ENCODE peak calls at places on chromosomes 1 and 21, in seven cellular contexts. One of them, this sample, is unnamed.

GRCh38 chr1:88998716-88999115 is 6.3 kb upstream of the KYAT3 start:
- DNase-seq in esophagus squamous epithelium: no peak
- DNase-seq in testis: no peak
- DNase-seq in heart left ventricle: no peak
- DNase-seq in ovary: no peak
- DNase-seq in Peyer's patch: no peak
- DNase-seq in IMR-90: peak; percentile 69
- DNase-seq in this sample: peak; percentile 32

GRCh38 chr1:161013104-161013590 is 7.8 kb downstream of the F11R start:
- DNase-seq in esophagus squamous epithelium: no peak
- DNase-seq in testis: no peak
- DNase-seq in heart left ventricle: no peak
- DNase-seq in ovary: no peak
- DNase-seq in Peyer's patch: no peak
- DNase-seq in IMR-90: peak; percentile 21
- DNase-seq in this sample: peak; percentile 37

GRCh38 chr1:89767618-89768017 is 53.2 kb upstream of the LRRC8D start:
- DNase-seq in esophagus squamous epithelium: no peak
- DNase-seq in testis: no peak
- DNase-seq in heart left ventricle: no peak
- DNase-seq in ovary: no peak
- DNase-seq in Peyer's patch: no peak
- DNase-seq in IMR-90: no peak
- DNase-seq in this sample: no peak

GRCh38 chr21:33780631-33781030 is 135.0 kb downstream of the ATP5PO start:
- DNase-seq in esophagus squamous epithelium: no peak
- DNase-seq in testis: no peak
- DNase-seq in heart left ventricle: no peak
- DNase-seq in ovary: no peak
- DNase-seq in Peyer's patch: no peak
- DNase-seq in IMR-90: peak; percentile 45
- DNase-seq in this sample: no peak

GRCh38 chr1:23651069-23651808 is 40.4 kb upstream of the RPL11 start:
- DNase-seq in esophagus squamous epithelium: no peak
- DNase-seq in testis: no peak
- DNase-seq in heart left ventricle: peak; percentile 73
- DNase-seq in ovary: no peak
- DNase-seq in Peyer's patch: no peak
- DNase-seq in IMR-90: peak; percentile 28
- DNase-seq in this sample: peak; percentile 33

GRCh38 chr1:221766210-221766609 is 24.3 kb upstream of the DUSP10 start:
- DNase-seq in esophagus squamous epithelium: no peak
- DNase-seq in testis: no peak
- DNase-seq in heart left ventricle: no peak
- DNase-seq in ovary: no peak
- DNase-seq in Peyer's patch: no peak
- DNase-seq in IMR-90: peak; percentile 83
- DNase-seq in this sample: no peak

GRCh38 chr1:26017606-26018005 is 4.0 kb upstream of the EXTL1 start:
- DNase-seq in esophagus squamous epithelium: no peak
- DNase-seq in testis: no peak
- DNase-seq in heart left ventricle: no peak
- DNase-seq in ovary: peak; percentile 39
- DNase-seq in Peyer's patch: no peak
- DNase-seq in IMR-90: peak; percentile 75
- DNase-seq in this sample: no peak

GRCh38 chr1:55477953-55478352 is 262.8 kb upstream of the USP24 start:
- DNase-seq in esophagus squamous epithelium: no peak
- DNase-seq in testis: no peak
- DNase-seq in heart left ventricle: no peak
- DNase-seq in ovary: no peak
- DNase-seq in Peyer's patch: no peak
- DNase-seq in IMR-90: no peak
- DNase-seq in this sample: no peak

GRCh38 chr1:41664861-41665640 is 180.6 kb upstream of the EDN2 start:
- DNase-seq in esophagus squamous epithelium: no peak
- DNase-seq in testis: no peak
- DNase-seq in heart left ventricle: no peak
- DNase-seq in ovary: no peak
- DNase-seq in Peyer's patch: no peak
- DNase-seq in IMR-90: peak; percentile 81
- DNase-seq in this sample: peak; percentile 34

GRCh38 chr1:168050307-168050706 is 86.4 kb downstream of the GPR161 start:
- DNase-seq in esophagus squamous epithelium: no peak
- DNase-seq in testis: no peak
- DNase-seq in heart left ventricle: no peak
- DNase-seq in ovary: no peak
- DNase-seq in Peyer's patch: no peak
- DNase-seq in IMR-90: no peak
- DNase-seq in this sample: no peak

GRCh38 chr1:20840731-20841130 is 53.6 kb upstream of the HP1BP3 start:
- DNase-seq in esophagus squamous epithelium: no peak
- DNase-seq in testis: no peak
- DNase-seq in heart left ventricle: no peak
- DNase-seq in ovary: peak; percentile 10
- DNase-seq in Peyer's patch: no peak
- DNase-seq in IMR-90: no peak
- DNase-seq in this sample: no peak

GRCh38 chr1:171218661-171219060 is 29.6 kb upstream of the FMO1 start:
- DNase-seq in esophagus squamous epithelium: no peak
- DNase-seq in testis: no peak
- DNase-seq in heart left ventricle: no peak
- DNase-seq in ovary: no peak
- DNase-seq in Peyer's patch: no peak
- DNase-seq in IMR-90: no peak
- DNase-seq in this sample: no peak

GRCh38 chr1:171222961-171223360 is 25.3 kb upstream of the FMO1 start:
- DNase-seq in esophagus squamous epithelium: no peak
- DNase-seq in testis: no peak
- DNase-seq in heart left ventricle: peak; percentile 43
- DNase-seq in ovary: no peak
- DNase-seq in Peyer's patch: no peak
- DNase-seq in IMR-90: no peak
- DNase-seq in this sample: no peak

GRCh38 chr1:171219751-171220385 is 28.4 kb upstream of the FMO1 start:
- DNase-seq in esophagus squamous epithelium: no peak
- DNase-seq in testis: no peak
- DNase-seq in heart left ventricle: no peak
- DNase-seq in ovary: no peak
- DNase-seq in Peyer's patch: no peak
- DNase-seq in IMR-90: peak; percentile 89
- DNase-seq in this sample: no peak

GRCh38 chr1:171221665-171222591 is 26.4 kb upstream of the FMO1 start:
- DNase-seq in esophagus squamous epithelium: no peak
- DNase-seq in testis: no peak
- DNase-seq in heart left ventricle: no peak
- DNase-seq in ovary: peak; percentile 34
- DNase-seq in Peyer's patch: no peak
- DNase-seq in IMR-90: peak; percentile 22
- DNase-seq in this sample: no peak

DNA sequence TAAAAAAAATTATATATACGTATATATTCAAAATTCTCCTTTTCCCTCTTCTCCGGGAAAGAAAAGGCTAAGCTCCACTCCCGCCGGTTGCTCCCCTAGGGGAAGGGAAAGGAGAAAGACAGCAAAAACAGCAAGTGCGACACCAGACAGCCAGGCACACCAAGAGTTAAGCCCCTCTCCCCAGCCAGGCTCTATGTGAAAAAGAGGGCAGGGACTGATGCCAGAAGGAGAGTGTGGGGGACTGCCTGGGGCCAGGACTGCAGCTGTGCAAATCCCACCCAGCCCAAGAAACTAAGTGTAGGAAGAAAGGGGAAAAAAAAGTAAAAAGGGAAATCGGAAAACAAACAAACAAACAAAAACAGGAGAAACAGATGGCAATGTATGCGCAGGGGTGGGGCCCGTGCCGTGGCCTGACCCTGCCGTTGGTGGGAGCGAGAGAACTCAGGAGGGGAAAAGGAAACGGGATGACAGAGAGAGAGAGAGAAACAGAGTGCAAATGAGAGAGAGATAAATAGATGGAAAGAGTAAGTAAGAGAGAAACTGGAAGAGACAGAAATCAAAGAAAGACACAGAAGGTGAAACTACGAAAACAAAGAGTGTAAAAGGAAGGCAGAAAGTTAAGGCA is 27.6 kb upstream of the FMO1 start:
- DNase-seq in esophagus squamous epithelium: no peak
- DNase-seq in testis: no peak
- DNase-seq in heart left ventricle: no peak
- DNase-seq in ovary: peak; percentile 26
- DNase-seq in Peyer's patch: no peak
- DNase-seq in IMR-90: peak; percentile 44
- DNase-seq in this sample: no peak
- TF ChIP-seq CTCF in esophagus squamous epithelium: no peak
- TF ChIP-seq CTCF in testis: no peak
- TF ChIP-seq CTCF in heart left ventricle: no peak
- TF ChIP-seq CTCF in ovary: no peak
- TF ChIP-seq CTCF in Peyer's patch: no peak
- TF ChIP-seq CTCF in IMR-90: no peak
- TF ChIP-seq CTCF in this sample: no peak

GRCh38 chr1:11946647-11947046 is 12.1 kb downstream of the PLOD1 start:
- DNase-seq in esophagus squamous epithelium: no peak
- DNase-seq in testis: no peak
- DNase-seq in heart left ventricle: no peak
- DNase-seq in ovary: no peak
- DNase-seq in Peyer's patch: no peak
- DNase-seq in IMR-90: no peak
- DNase-seq in this sample: no peak

GRCh38 chr1:11952455-11953109 is 18.1 kb downstream of the PLOD1 start:
- DNase-seq in esophagus squamous epithelium: no peak
- DNase-seq in testis: no peak
- DNase-seq in heart left ventricle: no peak
- DNase-seq in ovary: no peak
- DNase-seq in Peyer's patch: no peak
- DNase-seq in IMR-90: no peak
- DNase-seq in this sample: no peak

GRCh38 chr1:11944358-11944981 is 10.0 kb downstream of the PLOD1 start:
- DNase-seq in esophagus squamous epithelium: no peak
- DNase-seq in testis: no peak
- DNase-seq in heart left ventricle: no peak
- DNase-seq in ovary: no peak
- DNase-seq in Peyer's patch: no peak
- DNase-seq in IMR-90: no peak
- DNase-seq in this sample: no peak

GRCh38 chr1:11951901-11952300 is 17.4 kb downstream of the PLOD1 start:
- DNase-seq in esophagus squamous epithelium: no peak
- DNase-seq in testis: no peak
- DNase-seq in heart left ventricle: no peak
- DNase-seq in ovary: no peak
- DNase-seq in Peyer's patch: no peak
- DNase-seq in IMR-90: no peak
- DNase-seq in this sample: no peak

DNA sequence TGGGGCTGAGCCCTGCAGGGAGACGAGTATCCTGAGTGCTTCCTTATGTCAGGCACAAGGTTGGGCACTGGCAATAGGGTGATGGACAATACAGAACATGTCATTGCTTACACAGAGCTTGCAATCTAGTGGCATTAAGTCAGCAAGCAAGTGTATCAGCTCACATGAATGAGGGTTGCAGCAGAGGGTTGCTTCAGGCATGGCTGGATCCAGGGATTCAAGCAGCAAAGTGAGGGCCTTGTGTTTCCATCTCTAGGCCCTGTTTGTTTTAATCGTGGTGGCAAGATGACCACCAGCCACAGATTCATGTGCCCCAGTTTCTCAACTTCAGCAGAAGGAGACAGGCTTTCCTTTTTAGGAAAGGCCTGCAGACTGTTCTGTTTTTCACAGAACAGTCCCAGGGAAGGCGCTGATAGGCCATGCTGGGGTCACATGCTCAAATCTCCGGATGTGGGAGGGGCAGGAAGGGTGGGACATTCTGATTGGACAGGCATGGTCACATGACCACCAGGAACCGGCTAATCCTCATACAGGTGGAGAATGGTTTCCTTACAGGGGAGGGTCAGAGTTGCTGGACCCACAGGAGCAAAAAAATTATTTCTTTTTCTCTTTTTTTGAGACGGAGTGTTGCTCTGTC is 14.4 kb downstream of the PLOD1 start:
- DNase-seq in esophagus squamous epithelium: no peak
- DNase-seq in testis: peak; percentile 66
- DNase-seq in heart left ventricle: no peak
- DNase-seq in ovary: no peak
- DNase-seq in Peyer's patch: no peak
- DNase-seq in IMR-90: peak; percentile 26
- DNase-seq in this sample: no peak
- H3K9me3 ChIP-seq in esophagus squamous epithelium: no peaks in the 10 kb centered on the region
- H3K9me3 ChIP-seq in testis: no peaks in the 10 kb centered on the region
- H3K9me3 ChIP-seq in heart left ventricle: no peaks in the 10 kb centered on the region
- H3K9me3 ChIP-seq in ovary: no peaks in the 10 kb centered on the region
- H3K9me3 ChIP-seq in Peyer's patch: no peaks in the 10 kb centered on the region
- H3K9me3 ChIP-seq in IMR-90: peaks cover 4% of the 10 kb centered on the region
- H3K9me3 ChIP-seq in this sample: no peaks in the 10 kb centered on the region

GRCh38 chr1:31717341-31717740 is 13.5 kb upstream of the COL16A1 start:
- DNase-seq in esophagus squamous epithelium: no peak
- DNase-seq in testis: no peak
- DNase-seq in heart left ventricle: no peak
- DNase-seq in ovary: no peak
- DNase-seq in Peyer's patch: no peak
- DNase-seq in IMR-90: peak; percentile 37
- DNase-seq in this sample: no peak

GRCh38 chr1:31715873-31716220 is 12.0 kb upstream of the COL16A1 start:
- DNase-seq in esophagus squamous epithelium: no peak
- DNase-seq in testis: no peak
- DNase-seq in heart left ventricle: no peak
- DNase-seq in ovary: no peak
- DNase-seq in Peyer's patch: no peak
- DNase-seq in IMR-90: no peak
- DNase-seq in this sample: no peak

GRCh38 chr1:31712625-31713024 is 8.8 kb upstream of the COL16A1 start:
- DNase-seq in esophagus squamous epithelium: no peak
- DNase-seq in testis: peak; percentile 78
- DNase-seq in heart left ventricle: peak; percentile 56
- DNase-seq in ovary: peak; percentile 86
- DNase-seq in Peyer's patch: no peak
- DNase-seq in IMR-90: peak; percentile 86
- DNase-seq in this sample: no peak

GRCh38 chr1:31714442-31715096 is 10.8 kb upstream of the COL16A1 start:
- DNase-seq in esophagus squamous epithelium: no peak
- DNase-seq in testis: peak; percentile 85
- DNase-seq in heart left ventricle: peak; percentile 78
- DNase-seq in ovary: peak; percentile 97
- DNase-seq in Peyer's patch: peak; percentile 30
- DNase-seq in IMR-90: peak; percentile 49
- DNase-seq in this sample: peak; percentile 38

GRCh38 chr1:31715097-31715872 is 11.5 kb upstream of the COL16A1 start:
- DNase-seq in esophagus squamous epithelium: no peak
- DNase-seq in testis: peak; percentile 96
- DNase-seq in heart left ventricle: peak; percentile 96
- DNase-seq in ovary: peak; percentile 97
- DNase-seq in Peyer's patch: peak; percentile 66
- DNase-seq in IMR-90: peak; percentile 81
- DNase-seq in this sample: peak; percentile 83
- TF ChIP-seq POLR2A in esophagus squamous epithelium: no peak
- TF ChIP-seq POLR2A in testis: no peak
- TF ChIP-seq POLR2A in heart left ventricle: peak; percentile 84
- TF ChIP-seq POLR2A in ovary: peak; percentile 62
- TF ChIP-seq POLR2A in Peyer's patch: peak; percentile 95
- TF ChIP-seq POLR2A in IMR-90: no peak
- TF ChIP-seq POLR2A in this sample: no peak

GRCh38 chr21:43917515-43918384 is 52.7 kb downstream of the AGPAT3 start:
- DNase-seq in esophagus squamous epithelium: no peak
- DNase-seq in testis: no peak
- DNase-seq in heart left ventricle: no peak
- DNase-seq in ovary: no peak
- DNase-seq in Peyer's patch: no peak
- DNase-seq in IMR-90: no peak
- DNase-seq in this sample: no peak
- TF ChIP-seq CTCF in esophagus squamous epithelium: no peak
- TF ChIP-seq CTCF in testis: no peak
- TF ChIP-seq CTCF in heart left ventricle: no peak
- TF ChIP-seq CTCF in ovary: no peak
- TF ChIP-seq CTCF in Peyer's patch: peak; percentile 31
- TF ChIP-seq CTCF in IMR-90: no peak
- TF ChIP-seq CTCF in this sample: peak; percentile 5

GRCh38 chr1:248375446-248375845 is at the start of gene OR2T6:
- DNase-seq in esophagus squamous epithelium: no peak
- DNase-seq in testis: no peak
- DNase-seq in heart left ventricle: no peak
- DNase-seq in ovary: no peak
- DNase-seq in Peyer's patch: no peak
- DNase-seq in IMR-90: no peak
- DNase-seq in this sample: no peak
- H3K9me3 ChIP-seq in esophagus squamous epithelium: peaks cover 8% of the 10 kb centered on the region
- H3K9me3 ChIP-seq in testis: no peaks in the 10 kb centered on the region
- H3K9me3 ChIP-seq in heart left ventricle: no peaks in the 10 kb centered on the region
- H3K9me3 ChIP-seq in ovary: no peaks in the 10 kb centered on the region
- H3K9me3 ChIP-seq in Peyer's patch: no peaks in the 10 kb centered on the region
- H3K9me3 ChIP-seq in IMR-90: peaks cover 14% of the 10 kb centered on the region
- H3K9me3 ChIP-seq in this sample: no peaks in the 10 kb centered on the region

This sample was measured in body of pancreas.